ENCODE peak calls at places on chromosomes 6 and 20, in eight cellular contexts. U is Panc1, A is K562, H is GM12878, P is HepG2, Z is upper lobe of left lung, Y is HCT116, D is GM23338. C is an unnamed sample.

GRCh38 chr6:7260291-7261029 is 52.5 kb downstream of the SSR1 start:
- ATAC-seq in D (peak), Y (peak), P (peak), A (no peak), Z (peak), H (peak), U (peak), C (peak)

GRCh38 chr6:46380152-46380807 is 111.0 kb downstream of the RCAN2 start:
- ATAC-seq in Z (no peak), H (no peak), D (no peak), P (no peak), U (no peak), Y (no peak), A (no peak), C (no peak)

GRCh38 chr6:157187182-157188093 is 135.9 kb downstream of the TMEM242 start:
- ATAC-seq in H (no peak), Y (no peak), P (peak), Z (no peak), D (peak), A (no peak), U (no peak), C (peak)

GRCh38 chr6:33619166-33619565 is 2.0 kb upstream of the ITPR3 start:
- ATAC-seq in A (no peak), P (peak), D (no peak), H (no peak), Z (no peak), U (no peak), Y (no peak), C (no peak)

GRCh38 chr6:168297643-168298042 is 21.9 kb downstream of the DACT2 start:
- ATAC-seq in Y (no peak), A (no peak), Z (no peak), P (no peak), D (no peak), H (no peak), U (no peak), C (no peak)

GRCh38 chr6:1904494-1904854 is 294.8 kb downstream of the FOXC1 start:
- ATAC-seq in D (peak), A (no peak), H (no peak), Z (no peak), P (peak), U (no peak), Y (no peak), C (no peak)

GRCh38 chr20:52494244-52494643 is 302.7 kb upstream of the ZFP64 start:
- ATAC-seq in P (no peak), A (no peak), U (no peak), Z (peak), Y (no peak), H (no peak), D (no peak), C (no peak)

GRCh38 chr20:13809855-13810254 is 25.0 kb downstream of the NDUFAF5 start:
- ATAC-seq in Y (no peak), P (no peak), A (no peak), U (no peak), D (no peak), H (no peak), Z (no peak), C (no peak)

GRCh38 chr6:84825461-84825860 is 61.1 kb upstream of the TBX18 start:
- ATAC-seq in Z (no peak), A (no peak), P (no peak), Y (no peak), H (no peak), U (no peak), D (no peak), C (no peak)

GRCh38 chr20:5996765-5997164 is 46.3 kb downstream of the MCM8 start:
- ATAC-seq in P (peak), D (peak), A (peak), Y (peak), H (peak), Z (no peak), U (no peak), C (no peak)

GRCh38 chr6:136890194-136890558 is 31.9 kb upstream of the SLC35D3 start:
- ATAC-seq in A (peak), H (peak), D (no peak), U (no peak), P (peak), Z (no peak), Y (no peak), C (no peak)

GRCh38 chr6:49497308-49497707 is 2.4 kb upstream of the GLYATL3 start:
- ATAC-seq in A (no peak), U (no peak), D (no peak), Y (no peak), P (no peak), H (no peak), Z (no peak), C (no peak)

GRCh38 chr6:741410-742339 is 48.7 kb upstream of the EXOC2 start:
- ATAC-seq in U (no peak), D (no peak), H (peak), P (no peak), A (no peak), Y (no peak), Z (no peak), C (no peak)

GRCh38 chr6:64301307-64302236 is 666.0 kb downstream of the PHF3 start:
- ATAC-seq in H (no peak), U (no peak), Z (no peak), P (peak), D (no peak), A (no peak), Y (no peak), C (no peak)

GRCh38 chr6:73299171-73300073 is 36.4 kb upstream of the KHDC1 start:
- ATAC-seq in Y (no peak), A (no peak), H (no peak), P (no peak), D (peak), U (no peak), Z (peak), C (no peak)

GRCh38 chr6:159062564-159062945 is 17.8 kb upstream of the TAGAP start:
- ATAC-seq in Z (peak), U (no peak), A (no peak), H (peak), D (no peak), Y (no peak), P (no peak), C (peak)

GRCh38 chr6:106560966-106561740 is 68.1 kb downstream of the RTN4IP1 start:
- ATAC-seq in Z (peak), P (no peak), H (no peak), Y (peak), U (no peak), D (no peak), A (no peak), C (no peak)

GRCh38 chr6:73800997-73801396 is 105.0 kb downstream of the CD109 start:
- ATAC-seq in U (no peak), D (no peak), H (no peak), A (no peak), P (no peak), Z (no peak), Y (no peak), C (no peak)

GRCh38 chr20:60132162-60132826 is 174.1 kb downstream of the CDH26 start:
- ATAC-seq in H (no peak), U (no peak), Z (no peak), D (no peak), Y (no peak), A (no peak), P (no peak), C (no peak)

GRCh38 chr6:169241688-169242350 is 11.8 kb downstream of the THBS2 start:
- ATAC-seq in H (no peak), Z (no peak), Y (no peak), D (no peak), A (peak), P (peak), U (no peak), C (no peak)

GRCh38 chr6:31332637-31333602 is 24.1 kb downstream of the HLA-B start:
- ATAC-seq in Y (no peak), H (peak), A (no peak), U (no peak), D (no peak), Z (no peak), P (no peak), C (no peak)

GRCh38 chr20:53447271-53447670 is 146.4 kb downstream of the ZNF217 start:
- ATAC-seq in P (no peak), U (no peak), A (no peak), H (no peak), Y (no peak), D (no peak), Z (no peak), C (no peak)

GRCh38 chr20:36117638-36118037 is 36.9 kb upstream of the EPB41L1 start:
- ATAC-seq in P (no peak), Y (no peak), D (no peak), U (no peak), H (no peak), A (no peak), Z (peak), C (peak)

GRCh38 chr20:58111340-58112016 is 117.0 kb downstream of the ANKRD60 start:
- ATAC-seq in D (no peak), U (no peak), Y (peak), P (no peak), Z (no peak), H (no peak), A (no peak), C (no peak)

GRCh38 chr6:167906899-167907298 is 80.2 kb downstream of the AFDN start:
- ATAC-seq in A (peak), Y (no peak), Z (peak), U (peak), H (no peak), P (no peak), D (peak), C (peak)

GRCh38 chr20:53786445-53787267 is 193.0 kb upstream of the ZNF217 start:
- ATAC-seq in P (peak), Y (peak), Z (no peak), H (no peak), D (no peak), A (no peak), U (peak), C (no peak)

DNA sequence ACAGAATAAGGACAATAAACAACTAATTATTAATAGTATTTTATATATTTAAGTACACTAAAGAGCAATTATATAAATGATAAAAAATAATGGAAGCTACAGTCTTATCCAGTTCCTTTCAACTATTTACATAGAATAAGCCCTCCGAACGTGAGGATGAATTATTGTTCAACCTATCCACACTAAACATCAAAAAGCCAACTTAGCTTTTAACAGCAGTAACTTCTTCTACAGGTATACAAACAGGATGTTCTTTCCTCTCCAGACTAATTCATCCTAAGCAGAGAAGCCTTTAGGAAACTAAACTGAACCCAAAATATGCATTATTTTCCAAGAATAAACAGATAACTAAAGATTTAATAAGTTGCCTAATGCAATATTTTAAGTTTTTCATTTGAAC is 2.3 kb downstream of the FKBP5 start:
- ATAC-seq in H (no peak), Z (no peak), A (no peak), D (no peak), Y (no peak), U (no peak), P (no peak), C (no peak)
- TF ChIP-seq POLR2AphosphoS5 in H (no peak), Z (no peak), A (no peak), D (no peak), Y (no peak), U (no peak), P (no peak), C (peak)

GRCh38 chr6:48113130-48113529 is 2.1 kb upstream of the PTCHD4 start:
- ATAC-seq in P (no peak), U (no peak), Y (no peak), H (no peak), D (no peak), A (no peak), Z (no peak), C (no peak)

GRCh38 chr6:48111575-48111974 is 578 bp upstream of the PTCHD4 start:
- ATAC-seq in Y (no peak), P (no peak), A (no peak), D (peak), U (no peak), Z (no peak), H (peak), C (no peak)

GRCh38 chr6:48110436-48111142 is 408 bp downstream of the PTCHD4 start:
- ATAC-seq in U (no peak), P (no peak), A (no peak), Y (peak), H (no peak), Z (no peak), D (no peak), C (no peak)

GRCh38 chr6:48109902-48110301 is 1.1 kb downstream of the PTCHD4 start:
- ATAC-seq in A (no peak), Y (no peak), P (peak), Z (no peak), H (peak), U (no peak), D (no peak), C (no peak)

DNA sequence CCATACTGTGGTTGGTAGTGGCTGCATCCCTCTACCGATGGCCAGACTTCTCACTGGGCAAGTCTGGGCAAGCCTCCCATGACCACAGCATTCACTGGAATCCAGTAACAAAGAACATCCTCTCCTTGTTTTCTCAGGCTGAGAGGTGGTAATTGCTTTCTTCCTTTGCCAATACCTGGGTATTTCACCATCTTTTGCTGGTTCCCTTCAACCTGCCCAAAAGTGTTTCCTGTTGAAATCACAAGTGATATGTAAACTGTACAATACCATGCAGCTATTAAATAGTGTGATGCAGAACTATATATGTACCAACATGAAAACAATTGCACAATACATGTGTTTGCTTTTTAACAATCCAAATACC is at the start of gene PTCHD4:
- ATAC-seq in U (no peak), P (peak), H (peak), Y (peak), Z (peak), D (peak), A (no peak), C (no peak)
- TF ChIP-seq POLR2AphosphoS5 in U (no peak), P (peak), H (no peak), Y (no peak), Z (no peak), D (peak), A (no peak), C (no peak)

DNA sequence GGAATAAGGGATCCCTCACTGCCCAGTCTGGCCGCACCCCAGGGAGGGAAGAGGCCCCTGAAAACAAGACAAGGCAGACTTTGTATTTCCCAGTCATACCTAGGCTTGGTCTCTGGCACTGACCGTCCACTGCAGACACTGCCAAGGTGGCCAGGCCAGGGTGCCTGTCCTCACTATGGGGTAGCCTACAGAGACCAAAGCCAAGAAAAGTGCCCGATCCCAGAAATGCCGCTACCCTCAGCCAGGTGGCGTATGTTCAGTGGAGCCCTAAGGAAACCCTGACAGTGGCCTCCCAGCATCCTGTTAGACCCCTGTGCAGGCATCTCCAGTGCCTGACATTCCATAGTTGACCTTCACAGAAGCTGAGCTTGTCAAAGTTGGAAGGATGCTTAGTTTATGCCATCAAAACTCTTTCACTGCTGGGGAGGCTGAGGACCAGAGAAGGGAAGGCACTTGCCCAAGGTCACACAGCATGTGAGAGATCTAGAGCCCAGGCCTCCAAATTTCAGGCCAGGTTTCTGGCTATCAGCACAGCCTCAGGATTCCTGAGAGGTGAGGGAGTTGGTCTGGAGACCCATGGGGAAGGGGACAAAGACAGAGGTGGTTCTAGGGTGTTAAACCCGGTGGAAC is 2.5 kb downstream of the SCRT2 start:
- ATAC-seq in D (peak), U (peak), Y (peak), H (no peak), P (peak), Z (no peak), A (peak), C (no peak)
- TF ChIP-seq POLR2AphosphoS5 in D (no peak), U (no peak), Y (no peak), H (no peak), P (no peak), Z (no peak), A (no peak), C (no peak)

GRCh38 chr6:14799928-14800327 is 445.9 kb upstream of the JARID2 start:
- ATAC-seq in U (peak), A (peak), Z (peak), P (peak), D (peak), H (peak), Y (peak), C (peak)
- TF ChIP-seq POLR2AphosphoS5 in U (no peak), A (no peak), Z (peak), P (no peak), D (no peak), H (no peak), Y (no peak), C (peak)

GRCh38 chr6:142223938-142224337 is 76.9 kb downstream of the VTA1 start:
- ATAC-seq in P (peak), H (no peak), U (peak), D (no peak), Z (no peak), Y (no peak), A (peak), C (no peak)

GRCh38 chr6:142225115-142225514 is 76.7 kb upstream of the ADGRG6 start:
- ATAC-seq in Z (no peak), D (no peak), U (no peak), P (no peak), H (no peak), A (no peak), Y (no peak), C (no peak)

GRCh38 chr6:142226731-142227130 is 75.1 kb upstream of the ADGRG6 start:
- ATAC-seq in U (no peak), A (no peak), P (no peak), Z (no peak), D (no peak), Y (no peak), H (no peak), C (no peak)

GRCh38 chr6:142222022-142222421 is 75.0 kb downstream of the VTA1 start:
- ATAC-seq in P (no peak), Y (no peak), U (no peak), Z (no peak), D (no peak), H (no peak), A (no peak), C (no peak)

DNA sequence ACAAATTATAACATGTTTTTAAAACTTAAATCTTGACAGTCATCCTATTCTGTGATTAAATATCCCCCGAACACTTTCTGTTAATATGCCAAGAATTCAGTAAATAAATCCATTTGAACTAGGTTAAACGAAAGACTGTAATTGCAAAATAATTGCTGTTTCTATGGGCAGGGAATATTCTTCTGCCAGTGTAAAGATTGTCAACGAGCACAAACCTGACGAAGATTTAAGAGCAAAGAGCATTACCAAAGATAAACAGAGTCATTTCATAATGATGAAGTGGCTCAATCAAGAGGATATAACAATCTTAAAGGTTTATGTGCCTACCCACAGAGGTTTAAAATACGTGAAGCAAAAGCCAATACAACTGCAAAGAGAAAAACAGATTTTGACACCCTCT is 76.3 kb upstream of the ADGRG6 start:
- ATAC-seq in Y (no peak), P (no peak), H (no peak), Z (no peak), D (no peak), U (no peak), A (no peak), C (no peak)
- TF ChIP-seq POLR2AphosphoS5 in Y (no peak), P (no peak), H (no peak), Z (no peak), D (no peak), U (no peak), A (no peak), C (no peak)

DNA sequence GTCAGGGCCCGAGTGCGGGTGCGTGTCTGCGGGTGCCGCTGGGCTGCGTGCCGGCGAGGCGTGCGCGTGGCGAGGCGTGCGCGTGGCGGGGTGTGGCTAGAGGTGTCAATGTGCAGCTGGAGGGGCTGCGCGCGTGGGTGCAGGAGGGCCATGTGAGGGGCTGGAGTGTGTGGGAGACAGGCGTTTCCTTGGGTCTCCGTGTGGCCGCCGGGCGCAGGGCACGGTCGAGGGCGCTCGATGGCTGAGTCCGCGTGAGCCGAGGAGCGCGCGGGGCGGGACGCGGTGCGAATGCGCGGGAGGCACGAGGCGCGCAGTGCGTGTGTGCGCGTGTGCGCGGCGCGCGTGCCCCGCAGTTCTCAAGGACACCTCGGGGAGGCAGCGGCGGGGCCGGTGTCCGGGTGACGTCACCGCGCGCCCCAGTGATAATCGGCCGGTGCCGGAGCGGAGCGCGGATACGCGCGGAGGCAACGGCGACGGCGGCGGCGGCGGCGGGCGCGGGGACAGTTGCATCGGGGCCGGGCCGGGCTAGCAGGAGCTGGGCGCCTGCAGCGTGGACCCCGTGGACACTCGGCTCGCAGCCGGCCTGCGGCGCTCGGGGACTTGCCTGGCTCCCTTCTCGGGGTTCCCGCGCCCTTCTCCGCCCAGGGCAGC is 38.7 kb downstream of the YTHDF1 start:
- ATAC-seq in A (no peak), Y (no peak), Z (no peak), D (peak), U (no peak), P (no peak), H (no peak), C (no peak)
- TF ChIP-seq POLR2AphosphoS5 in A (no peak), Y (no peak), Z (no peak), D (no peak), U (no peak), P (no peak), H (no peak), C (no peak)

GRCh38 chr20:41110930-41111577 is 26.3 kb upstream of the PLCG1 start:
- ATAC-seq in H (peak), Y (peak), U (no peak), A (no peak), P (peak), Z (no peak), D (no peak), C (no peak)

GRCh38 chr20:41111578-41111951 is 25.8 kb upstream of the PLCG1 start:
- ATAC-seq in D (no peak), A (no peak), P (no peak), Y (no peak), U (no peak), Z (no peak), H (peak), C (no peak)

GRCh38 chr20:41108531-41108930 is 28.8 kb upstream of the PLCG1 start:
- ATAC-seq in U (no peak), Y (no peak), P (no peak), H (no peak), Z (no peak), A (no peak), D (no peak), C (no peak)

DNA sequence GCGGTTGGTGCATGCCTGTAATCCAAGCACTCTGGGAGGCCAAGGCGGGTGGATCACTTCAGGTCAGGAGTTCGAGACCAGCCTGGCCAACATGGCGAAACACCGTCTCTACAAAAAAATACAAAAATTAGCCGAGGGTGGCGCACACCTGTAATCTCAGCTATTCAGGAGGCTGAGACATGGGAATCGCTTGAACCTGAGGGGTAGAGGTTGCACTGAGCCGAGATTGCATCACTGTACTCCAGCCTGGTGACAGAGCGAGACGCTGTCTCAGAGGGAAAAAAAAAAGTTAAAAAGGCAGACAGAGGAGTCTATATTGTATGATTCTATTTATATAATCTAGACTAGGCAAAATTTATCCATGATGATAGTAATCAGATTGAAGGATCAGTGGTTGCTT is 27.3 kb upstream of the PLCG1 start:
- ATAC-seq in Z (no peak), P (no peak), A (no peak), H (no peak), U (no peak), D (no peak), Y (no peak), C (no peak)
- TF ChIP-seq POLR2AphosphoS5 in Z (no peak), P (no peak), A (no peak), H (no peak), U (no peak), D (no peak), Y (no peak), C (no peak)